ENCODE peak calls at places on chromosomes 3 and 15, in four cellular contexts. One of them, this sample, is unnamed.

GRCh38 chr15:62509395-62509973 is 344.4 kb upstream of the C2CD4B start:
- DNase-seq in GM23338: peak; percentile 28
- DNase-seq in type B pancreatic cell: no peak
- DNase-seq in iPS DF 19.7: no peak
- DNase-seq in this sample: no peak

GRCh38 chr3:99940350-99940749 is 122.7 kb downstream of the CMSS1 start:
- DNase-seq in GM23338: no peak
- DNase-seq in type B pancreatic cell: no peak
- DNase-seq in iPS DF 19.7: no peak
- DNase-seq in this sample: no peak

GRCh38 chr3:156388469-156389150 is 166.3 kb downstream of the SSR3 start:
- DNase-seq in GM23338: no peak
- DNase-seq in type B pancreatic cell: no peak
- DNase-seq in iPS DF 19.7: no peak
- DNase-seq in this sample: no peak

GRCh38 chr3:70620367-70620766 is 307.9 kb upstream of the MDFIC2 start:
- DNase-seq in GM23338: peak; percentile 17
- DNase-seq in type B pancreatic cell: no peak
- DNase-seq in iPS DF 19.7: no peak
- DNase-seq in this sample: no peak

GRCh38 chr3:127547761-127548605 is 42.5 kb downstream of the TPRA1 start:
- DNase-seq in GM23338: peak; percentile 89
- DNase-seq in type B pancreatic cell: peak; percentile 90
- DNase-seq in iPS DF 19.7: no peak
- DNase-seq in this sample: no peak

GRCh38 chr15:65804252-65804931 is 12.3 kb upstream of the DENND4A start:
- DNase-seq in GM23338: no peak
- DNase-seq in type B pancreatic cell: no peak
- DNase-seq in iPS DF 19.7: no peak
- DNase-seq in this sample: no peak

GRCh38 chr15:62165029-62165792 is at the start of gene C2CD4B:
- DNase-seq in GM23338: peak; percentile 78
- DNase-seq in type B pancreatic cell: peak; percentile 73
- DNase-seq in iPS DF 19.7: no peak
- DNase-seq in this sample: no peak

GRCh38 chr3:5197470-5198312 is 10.2 kb downstream of the EDEM1 start:
- DNase-seq in GM23338: peak; percentile 31
- DNase-seq in type B pancreatic cell: no peak
- DNase-seq in iPS DF 19.7: no peak
- DNase-seq in this sample: no peak

GRCh38 chr3:179765396-179765795 is 112.6 kb downstream of the USP13 start:
- DNase-seq in GM23338: no peak
- DNase-seq in type B pancreatic cell: no peak
- DNase-seq in iPS DF 19.7: no peak
- DNase-seq in this sample: no peak

GRCh38 chr15:38401101-38401500 is 52.8 kb upstream of the FAM98B start:
- DNase-seq in GM23338: no peak
- DNase-seq in type B pancreatic cell: no peak
- DNase-seq in iPS DF 19.7: no peak
- DNase-seq in this sample: no peak